ENCODE peak calls at places on chromosome 19, in five cellular contexts. P, F, L, N and V are unnamed samples.

GRCh38 chr19:3295581-3295980 is 70.8 kb upstream of the NFIC start:
- DNase-seq in P (no peak), F (no peak), L (no peak), N (no peak), V (no peak)

GRCh38 chr19:33191501-33191900 is 2.6 kb upstream of the LRP3 start:
- DNase-seq in P (no peak), F (no peak), L (no peak), N (no peak), V (no peak)

GRCh38 chr19:19423322-19423721 is 17.8 kb downstream of the GATAD2A start:
- DNase-seq in P (no peak), F (no peak), L (no peak), N (no peak), V (no peak)

GRCh38 chr19:1953037-1953436 is 12.1 kb downstream of the CSNK1G2 start:
- DNase-seq in P (no peak), F (no peak), L (no peak), N (no peak), V (no peak)

GRCh38 chr19:35353635-35354034 is 4.6 kb upstream of the FFAR3 start:
- DNase-seq in P (no peak), F (no peak), L (no peak), N (no peak), V (peak)

GRCh38 chr19:50167314-50167721 is 4.2 kb upstream of the IZUMO2 start:
- DNase-seq in P (no peak), F (no peak), L (peak), N (no peak), V (no peak)

GRCh38 chr19:46821512-46822359 is 28.9 kb downstream of the AP2S1 start:
- DNase-seq in P (no peak), F (no peak), L (no peak), N (no peak), V (no peak)

GRCh38 chr19:46859637-46860124 is 1.1 kb upstream of the ARHGAP35 start:
- DNase-seq in P (no peak), F (no peak), L (no peak), N (peak), V (peak)

GRCh38 chr19:19425170-19425875 is 19.8 kb downstream of the GATAD2A start:
- DNase-seq in P (no peak), F (no peak), L (no peak), N (no peak), V (no peak)

GRCh38 chr19:31448221-31448657 is 99.0 kb upstream of the TSHZ3 start:
- DNase-seq in P (no peak), F (peak), L (no peak), N (peak), V (no peak)

GRCh38 chr19:49971991-49972401 is 11.0 kb upstream of the SIGLEC11 start:
- DNase-seq in P (no peak), F (no peak), L (no peak), N (no peak), V (no peak)

GRCh38 chr19:50906217-50906616 is 5.0 kb downstream of the KLK4 start:
- DNase-seq in P (no peak), F (no peak), L (peak), N (no peak), V (no peak)

GRCh38 chr19:55683449-55684261 is 8.6 kb downstream of the EPN1 start:
- DNase-seq in P (no peak), F (no peak), L (peak), N (no peak), V (no peak)

GRCh38 chr19:6270822-6271221 is 9.0 kb downstream of the MLLT1 start:
- DNase-seq in P (no peak), F (no peak), L (no peak), N (no peak), V (no peak)

GRCh38 chr19:18465964-18466339 is 28.0 kb upstream of the ISYNA1 start:
- DNase-seq in P (no peak), F (no peak), L (no peak), N (no peak), V (no peak)

GRCh38 chr19:38500450-38500849 is 67.0 kb downstream of the RYR1 start:
- DNase-seq in P (no peak), F (no peak), L (no peak), N (no peak), V (no peak)

GRCh38 chr19:55253842-55254624 is 4.8 kb downstream of the PPP6R1 start:
- DNase-seq in P (no peak), F (no peak), L (no peak), N (peak), V (no peak)

GRCh38 chr19:13007292-13008045 is 12.2 kb downstream of the NFIX start:
- DNase-seq in P (no peak), F (no peak), L (no peak), N (peak), V (no peak)

GRCh38 chr19:3982701-3983541 is 2.3 kb downstream of the EEF2 start:
- DNase-seq in P (no peak), F (no peak), L (no peak), N (no peak), V (peak)

GRCh38 chr19:7533925-7534480 is 1.5 kb upstream of the PNPLA6 start:
- DNase-seq in P (peak), F (no peak), L (peak), N (peak), V (peak)

GRCh38 chr19:48696353-48697010 is 711 bp downstream of the FUT2 start:
- DNase-seq in P (no peak), F (no peak), L (peak), N (no peak), V (no peak)

GRCh38 chr19:958967-959685 is 25.0 kb upstream of the WDR18 start:
- DNase-seq in P (no peak), F (no peak), L (no peak), N (no peak), V (peak)

GRCh38 chr19:29805026-29805925 is 6.5 kb upstream of the CCNE1 start:
- DNase-seq in P (no peak), F (no peak), L (no peak), N (no peak), V (no peak)

GRCh38 chr19:34310494-34310981 is 54.5 kb upstream of the GPI start:
- DNase-seq in P (no peak), F (no peak), L (no peak), N (no peak), V (no peak)

GRCh38 chr19:48965806-48966540 is 864 bp downstream of the FTL start:
- DNase-seq in P (peak), F (no peak), L (peak), N (peak), V (peak)

GRCh38 chr19:14505488-14506239 is 9.7 kb upstream of the GIPC1 start:
- DNase-seq in P (no peak), F (peak), L (peak), N (no peak), V (peak)

GRCh38 chr19:28500319-28500718 is 712.6 kb downstream of the UQCRFS1 start:
- DNase-seq in P (no peak), F (no peak), L (no peak), N (no peak), V (no peak)

GRCh38 chr19:36196249-36196648 is 18.2 kb downstream of the ZNF565 start:
- DNase-seq in P (no peak), F (no peak), L (no peak), N (no peak), V (no peak)

GRCh38 chr19:34350161-34350561 is 14.8 kb upstream of the GPI start:
- DNase-seq in P (no peak), F (no peak), L (no peak), N (no peak), V (no peak)

GRCh38 chr19:19192910-19193423 is 909 bp downstream of the RFXANK start:
- DNase-seq in P (no peak), F (no peak), L (no peak), N (no peak), V (no peak)

GRCh38 chr19:2438178-2438577 is 10.8 kb upstream of the TIMM13 start:
- DNase-seq in P (no peak), F (no peak), L (no peak), N (no peak), V (no peak)

GRCh38 chr19:47255947-47256687 is at the start of gene CCDC9:
- DNase-seq in P (peak), F (peak), L (peak), N (peak), V (peak)

GRCh38 chr19:3129112-3129511 is 6.7 kb upstream of the GNA15 start:
- DNase-seq in P (no peak), F (no peak), L (peak), N (no peak), V (no peak)

GRCh38 chr19:45306040-45306439 is 16.6 kb downstream of the CKM start:
- DNase-seq in P (no peak), F (no peak), L (no peak), N (no peak), V (no peak)

GRCh38 chr19:10238172-10238783 is 7.1 kb upstream of the S1PR2 start:
- DNase-seq in P (no peak), F (no peak), L (no peak), N (peak), V (no peak)

GRCh38 chr19:42191855-42192254 is 25.6 kb downstream of the DEDD2 start:
- DNase-seq in P (no peak), F (no peak), L (peak), N (no peak), V (no peak)